ENCODE peak calls at places on chromosomes 6 and 20, in five cellular contexts. O, T, A, J and D are unnamed samples.

GRCh38 chr6:106702451-106703110 is 73.2 kb downstream of the QRSL1 start:
- DNase-seq in J (no peak), A (no peak), O (no peak), T (no peak), D (no peak)

GRCh38 chr6:32641122-32641521 is 3.9 kb downstream of the HLA-DQA1 start:
- DNase-seq in A (no peak), O (no peak), J (no peak), T (no peak), D (no peak)

GRCh38 chr20:51258582-51259175 is 235.8 kb upstream of the KCNG1 start:
- DNase-seq in O (no peak), T (no peak), J (no peak), A (peak), D (no peak)

GRCh38 chr6:44487611-44488010 is 100.1 kb downstream of the CDC5L start:
- DNase-seq in O (no peak), T (no peak), A (no peak), J (no peak), D (no peak)

GRCh38 chr6:46217671-46218131 is 46.9 kb upstream of the ENPP5 start:
- DNase-seq in J (no peak), T (no peak), A (no peak), O (no peak), D (no peak)

GRCh38 chr6:165929607-165930006 is 238.0 kb downstream of the TBXT start:
- DNase-seq in J (no peak), T (no peak), O (no peak), A (no peak), D (no peak)

GRCh38 chr20:31713312-31714049 is 9.2 kb downstream of the BCL2L1 start:
- DNase-seq in O (peak), T (no peak), A (peak), J (no peak), D (no peak)

GRCh38 chr6:157587127-157587729 is 206.2 kb downstream of the ZDHHC14 start:
- DNase-seq in A (no peak), J (no peak), O (no peak), T (no peak), D (no peak)

GRCh38 chr6:135318728-135319469 is 137.8 kb downstream of the MYB start:
- DNase-seq in T (no peak), J (no peak), O (no peak), A (no peak), D (no peak)

GRCh38 chr20:32447136-32448027 is 89.3 kb downstream of the ASXL1 start:
- DNase-seq in O (peak), T (no peak), J (no peak), A (no peak), D (no peak)

GRCh38 chr6:26659042-26659359 is 545 bp downstream of the ZNF322 start:
- DNase-seq in T (peak), J (no peak), O (no peak), A (no peak), D (no peak)

GRCh38 chr6:163965426-163966348 is 551.2 kb downstream of the QKI start:
- DNase-seq in J (no peak), O (no peak), T (no peak), A (no peak), D (no peak)

GRCh38 chr6:89564752-89565427 is 73.7 kb downstream of the LYRM2 start:
- DNase-seq in J (no peak), O (no peak), T (no peak), A (no peak), D (no peak)

GRCh38 chr6:37783025-37783825 is 36.3 kb upstream of the ZFAND3 start:
- DNase-seq in J (no peak), T (no peak), A (peak), O (peak), D (no peak)

GRCh38 chr20:57609086-57609841 is 11.0 kb downstream of the ZBP1 start:
- DNase-seq in J (no peak), O (peak), A (no peak), T (no peak), D (no peak)

GRCh38 chr20:35165221-35166185 is 6.4 kb upstream of the PROCR start:
- DNase-seq in J (no peak), O (no peak), T (no peak), A (no peak), D (no peak)

GRCh38 chr20:15579703-15580102 is 993.5 kb downstream of the KIF16B start:
- DNase-seq in T (no peak), A (no peak), J (no peak), O (no peak), D (no peak)

GRCh38 chr6:43060755-43061633 is 1.6 kb downstream of the KLC4 start:
- DNase-seq in A (no peak), J (no peak), O (no peak), T (no peak), D (no peak)

GRCh38 chr6:30129270-30129669 is 6.7 kb upstream of the TRIM40 start:
- DNase-seq in A (no peak), T (no peak), O (no peak), J (no peak), D (no peak)

GRCh38 chr6:44642870-44643522 is 255.5 kb downstream of the CDC5L start:
- DNase-seq in T (no peak), A (no peak), J (no peak), O (no peak), D (no peak)

GRCh38 chr6:118223316-118223715 is 316.3 kb downstream of the SLC35F1 start:
- DNase-seq in O (no peak), A (no peak), T (no peak), J (no peak), D (no peak)

GRCh38 chr6:142570221-142570671 is 268.4 kb downstream of the ADGRG6 start:
- DNase-seq in A (peak), O (no peak), T (no peak), J (no peak), D (no peak)

GRCh38 chr6:84768442-84769174 is 4.2 kb upstream of the TBX18 start:
- DNase-seq in O (no peak), J (no peak), T (no peak), A (no peak), D (peak)

GRCh38 chr6:105831321-105831720 is 254.8 kb upstream of the PRDM1 start:
- DNase-seq in T (no peak), O (no peak), A (no peak), J (no peak), D (no peak)